ENCODE peak calls at places on chromosome 20, in nine cellular contexts. J is stimulated activated CD8-positive, alpha-beta memory T cell treated with anti-CD3 and anti-CD28 coated beads, Interleukin-12 subunit alpha, Interleukin-12 subunit beta, amount 100 ng/mL, for 4 hours; M is HuH-7; K is NCI-H1417; Y is T47D; B is HEK293T; C is lower lobe of right lung; X is activated CD4-positive, CD25-positive, alpha-beta regulatory T cell; N is AG20443. L is an unnamed sample.

GRCh38 chr20:58421497-58421850 is 32.4 kb downstream of the VAPB start:
- DNase-seq in B (no peak), K (no peak), Y (no peak), C (no peak), M (no peak), N (no peak), X (no peak), J (no peak), L (no peak)

GRCh38 chr20:30811896-30812671 is 445.4 kb upstream of the DEFB115 start:
- DNase-seq in J (no peak), M (peak; percentile 65), X (no peak), C (peak; percentile 73), N (peak; percentile 71), K (peak; percentile 83), B (peak; percentile 14), Y (peak; percentile 88), L (no peak)

GRCh38 chr20:57065646-57066045 is 200.8 kb downstream of the BMP7 start:
- DNase-seq in X (no peak), J (no peak), K (no peak), Y (peak; percentile 62), M (no peak), C (no peak), N (no peak), B (no peak), L (no peak)

GRCh38 chr20:1334370-1334731 is 5.4 kb upstream of the SDCBP2 start:
- DNase-seq in K (no peak), J (no peak), C (no peak), Y (no peak), M (no peak), X (no peak), B (no peak), N (no peak), L (no peak)

GRCh38 chr20:30286157-30286556 is 971.3 kb upstream of the DEFB115 start:
- DNase-seq in N (no peak), C (no peak), Y (no peak), J (no peak), K (peak; percentile 6), X (no peak), B (peak; percentile 6), M (peak; percentile 43), L (no peak)

GRCh38 chr20:44646641-44647274 is 4.7 kb downstream of the ADA start:
- DNase-seq in X (no peak), Y (no peak), B (no peak), C (no peak), M (no peak), N (no peak), J (no peak), K (no peak), L (no peak)

GRCh38 chr20:19463597-19463996 is 251.2 kb downstream of the SLC24A3 start:
- DNase-seq in K (no peak), J (no peak), X (no peak), Y (no peak), N (no peak), M (no peak), C (no peak), B (no peak), L (no peak)

GRCh38 chr20:23061713-23062561 is 12.5 kb upstream of the THBD start:
- DNase-seq in K (peak; percentile 83), M (no peak), C (peak; percentile 44), Y (no peak), J (no peak), B (peak; percentile 25), N (peak; percentile 85), X (no peak), L (no peak)

GRCh38 chr20:57968111-57968510 is 258.3 kb upstream of the PMEPA1 start:
- DNase-seq in K (no peak), Y (no peak), C (no peak), J (no peak), N (no peak), X (no peak), M (no peak), B (no peak), L (no peak)

GRCh38 chr20:50226093-50226974 is 35.7 kb downstream of the CEBPB start:
- DNase-seq in B (no peak), J (no peak), N (peak; percentile 76), Y (no peak), X (no peak), M (no peak), K (no peak), C (peak; percentile 90), L (no peak)

GRCh38 chr20:41167118-41167470 is 29.8 kb downstream of the PLCG1 start:
- DNase-seq in C (no peak), B (no peak), Y (no peak), K (no peak), X (no peak), N (no peak), M (no peak), J (no peak), L (no peak)

GRCh38 chr20:32378461-32378860 is 20.3 kb downstream of the ASXL1 start:
- DNase-seq in C (no peak), M (no peak), B (no peak), K (no peak), X (no peak), J (no peak), N (no peak), Y (no peak), L (no peak)

GRCh38 chr20:49281913-49282467 is 4.1 kb upstream of the ZNFX1 start:
- DNase-seq in C (no peak), K (no peak), J (no peak), Y (peak; percentile 30), X (no peak), M (no peak), B (no peak), N (no peak), L (no peak)

GRCh38 chr20:2750343-2751251 is 49.8 kb downstream of the CPXM1 start:
- DNase-seq in N (peak; percentile 61), K (peak; percentile 78), M (peak; percentile 80), J (no peak), B (no peak), X (no peak), Y (peak; percentile 54), C (peak; percentile 84), L (no peak)

GRCh38 chr20:22449115-22449973 is 135.0 kb downstream of the FOXA2 start:
- DNase-seq in B (no peak), C (no peak), M (no peak), K (peak; percentile 64), X (no peak), Y (no peak), N (no peak), J (no peak), L (no peak)

GRCh38 chr20:5529331-5530142 is 212.8 kb upstream of the PROKR2 start:
- DNase-seq in X (peak; percentile 67), K (peak; percentile 88), C (peak; percentile 91), N (peak; percentile 77), Y (peak; percentile 86), B (peak; percentile 78), M (peak; percentile 83), J (peak; percentile 58), L (peak; percentile 69)

GRCh38 chr20:61919675-61920365 is 145.9 kb downstream of the TAF4 start:
- DNase-seq in K (no peak), Y (no peak), C (no peak), B (no peak), M (no peak), J (no peak), X (no peak), N (no peak), L (no peak)

GRCh38 chr20:956330-956951 is 40.3 kb upstream of the ANGPT4 start:
- DNase-seq in X (peak; percentile 54), N (peak; percentile 84), Y (peak; percentile 64), M (peak; percentile 94), C (peak; percentile 78), B (peak; percentile 83), K (peak; percentile 79), J (peak; percentile 45), L (peak; percentile 63)

GRCh38 chr20:61599061-61599930 is 347.2 kb downstream of the CDH4 start:
- DNase-seq in N (no peak), B (peak; percentile 17), K (peak; percentile 41), J (no peak), Y (no peak), X (no peak), M (no peak), C (peak; percentile 25), L (no peak)

GRCh38 chr20:17680836-17681740 is 954 bp downstream of the RRBP1 start:
- DNase-seq in X (peak; percentile 69), K (peak; percentile 61), N (peak; percentile 92), J (peak; percentile 67), C (peak; percentile 91), B (peak; percentile 83), M (peak; percentile 91), Y (peak; percentile 81), L (peak; percentile 78)